ENCODE peak calls at places on chromosomes 7 and 10, in seven cellular contexts. E is colonic mucosa, N is heart left ventricle, B is PC-9, O is left ventricle myocardium inferior, U is HCT116, I is right atrium auricular region. K is an unnamed sample.
A peak's percentile ranks its signal among the peaks of the same experiment; 100 is the strongest.

GRCh38 chr7:137652721-137653120 is 194.1 kb downstream of the DGKI start:
- DNase-seq in B (no peak), N (no peak), I (no peak), O (no peak), U (no peak), E (no peak), K (no peak)

GRCh38 chr7:41029072-41029492 is 673.8 kb downstream of the INHBA start:
- DNase-seq in N (no peak), U (peak; percentile 41), I (no peak), O (no peak), E (no peak), B (peak; percentile 84), K (no peak)

GRCh38 chr10:70832852-70833542 is 17.2 kb downstream of the SGPL1 start:
- DNase-seq in B (peak; percentile 84), O (no peak), N (no peak), E (no peak), I (no peak), U (no peak), K (no peak)

GRCh38 chr7:2383543-2384274 is 19.7 kb upstream of the CHST12 start:
- DNase-seq in N (no peak), U (no peak), I (no peak), E (no peak), O (no peak), B (no peak), K (no peak)

GRCh38 chr7:139673230-139673629 is 104.6 kb downstream of the HIPK2 start:
- DNase-seq in N (no peak), E (no peak), U (no peak), B (no peak), I (no peak), O (no peak), K (no peak)

GRCh38 chr7:28144266-28144665 is 36.3 kb downstream of the JAZF1 start:
- DNase-seq in B (no peak), E (no peak), U (no peak), O (no peak), I (no peak), N (no peak), K (no peak)

GRCh38 chr7:81195033-81195432 is 276.2 kb upstream of the SEMA3C start:
- DNase-seq in B (no peak), U (no peak), N (no peak), E (no peak), O (no peak), I (no peak), K (no peak)

GRCh38 chr7:101620395-101620794 is 8.7 kb downstream of the MYL10 start:
- DNase-seq in I (no peak), U (no peak), B (no peak), N (no peak), O (no peak), E (no peak), K (no peak)

GRCh38 chr7:147245274-147245673 is 1128.7 kb downstream of the CNTNAP2 start:
- DNase-seq in N (peak; percentile 8), I (no peak), B (no peak), E (peak; percentile 26), U (no peak), O (no peak), K (peak; percentile 30)

GRCh38 chr7:2358968-2359527 is 4.4 kb downstream of the EIF3B start:
- DNase-seq in U (no peak), N (no peak), E (no peak), B (no peak), O (no peak), I (no peak), K (no peak)

GRCh38 chr7:13288516-13288915 is 601.1 kb downstream of the ARL4A start:
- DNase-seq in N (no peak), O (no peak), B (no peak), I (no peak), U (no peak), E (no peak), K (no peak)

GRCh38 chr7:151801782-151802468 is 75.0 kb downstream of the PRKAG2 start:
- DNase-seq in I (no peak), B (no peak), N (no peak), O (no peak), E (peak; percentile 58), U (no peak), K (no peak)

GRCh38 chr10:100736809-100737358 is 8.5 kb upstream of the PAX2 start:
- DNase-seq in O (no peak), I (no peak), U (no peak), B (no peak), E (no peak), N (no peak), K (no peak)

GRCh38 chr7:55476071-55476803 is 96.1 kb downstream of the VOPP1 start:
- DNase-seq in B (no peak), U (no peak), I (no peak), O (no peak), E (no peak), N (no peak), K (no peak)

GRCh38 chr10:96556003-96556402 is 30.8 kb downstream of the TM9SF3 start:
- DNase-seq in U (no peak), E (no peak), N (no peak), I (no peak), O (no peak), B (no peak), K (no peak)

GRCh38 chr7:22110227-22110839 is 164.6 kb upstream of the CDCA7L start:
- DNase-seq in N (peak; percentile 70), O (peak; percentile 31), U (peak; percentile 74), B (peak; percentile 65), E (peak; percentile 70), I (peak; percentile 78), K (peak; percentile 68)

GRCh38 chr10:67599597-67599996 is 96.4 kb downstream of the CTNNA3 start:
- DNase-seq in U (no peak), O (no peak), N (no peak), I (no peak), E (no peak), B (no peak), K (no peak)

GRCh38 chr10:112896722-112897121 is 53.3 kb upstream of the TCF7L2 start:
- DNase-seq in N (no peak), E (no peak), I (no peak), O (no peak), U (no peak), B (no peak), K (no peak)

GRCh38 chr10:110358869-110359629 is 54.3 kb upstream of the SMNDC1 start:
- DNase-seq in I (no peak), N (no peak), U (peak; percentile 38), B (peak; percentile 90), E (no peak), O (peak; percentile 27), K (no peak)

GRCh38 chr7:118478236-118478635 is 253.7 kb downstream of the ANKRD7 start:
- DNase-seq in B (no peak), U (no peak), E (no peak), O (no peak), N (no peak), I (no peak), K (no peak)

GRCh38 chr10:7035111-7035761 is 375.6 kb downstream of the SFMBT2 start:
- DNase-seq in E (no peak), I (no peak), N (no peak), O (no peak), U (no peak), B (no peak), K (no peak)

DNA sequence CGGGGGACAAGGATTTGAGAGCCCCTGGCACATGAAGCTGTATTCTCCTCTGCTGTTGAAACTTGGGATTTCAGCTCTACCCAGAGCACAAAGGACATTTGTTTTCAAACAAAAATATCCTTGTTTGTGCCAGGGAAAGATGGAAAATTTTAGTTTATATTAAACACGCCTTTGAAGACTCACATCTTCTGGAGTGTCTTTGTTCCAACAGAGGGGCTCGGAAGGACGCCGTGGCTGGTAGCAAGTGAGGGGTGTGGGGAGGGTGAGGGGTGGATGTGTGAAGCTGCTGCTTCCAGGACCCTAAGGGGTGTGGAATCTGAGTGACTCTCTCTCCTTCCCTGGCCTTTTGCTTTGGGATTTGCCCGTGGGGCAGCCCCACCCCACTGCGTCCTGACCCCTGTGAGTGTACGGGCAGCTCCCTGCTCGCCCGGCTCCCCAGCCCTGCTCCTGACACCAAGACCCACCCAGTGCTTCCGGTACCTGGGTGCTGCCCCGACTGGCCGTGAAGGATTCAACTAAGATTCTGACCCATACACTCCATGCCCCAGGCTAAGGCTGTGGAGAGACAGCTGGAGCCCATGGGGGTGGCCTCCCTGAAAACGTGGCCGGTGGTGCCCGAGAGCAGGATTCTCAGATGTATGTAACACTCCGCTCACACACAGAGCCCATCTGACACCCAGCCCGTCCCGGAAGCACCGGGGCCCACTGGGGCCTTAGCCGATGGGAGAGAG is 59.6 kb downstream of the ZRANB1 start:
- DNase-seq in N (peak; percentile 12), U (no peak), O (peak; percentile 14), E (no peak), I (peak; percentile 59), B (no peak), K (no peak)
- H3K4me3 ChIP-seq in N (no peak overlapping the region), U (no peak overlapping the region), O (no peak overlapping the region), E (no peak overlapping the region), I (no peak overlapping the region), B (no peak overlapping the region), K (no peak overlapping the region)

GRCh38 chr10:665579-666091 is 23.8 kb downstream of the DIP2C start:
- DNase-seq in I (peak; percentile 76), B (no peak), E (no peak), O (peak; percentile 49), N (peak; percentile 59), U (no peak), K (no peak)
- H3K4me3 ChIP-seq in I (peak overlapping the region; percentile 43), B (no peak overlapping the region), E (no peak overlapping the region), O (peak overlapping the region; percentile 57), N (peak overlapping the region; percentile 58), U (no peak overlapping the region), K (no peak overlapping the region)

GRCh38 chr7:43647772-43648643 is 65.1 kb downstream of the STK17A start:
- DNase-seq in B (peak; percentile 100), O (peak; percentile 41), E (peak; percentile 66), N (peak; percentile 48), U (peak; percentile 67), I (peak; percentile 87), K (peak; percentile 85)

GRCh38 chr7:43645699-43646226 is 62.9 kb downstream of the STK17A start:
- DNase-seq in U (no peak), E (no peak), I (no peak), O (no peak), N (no peak), B (no peak), K (no peak)

GRCh38 chr7:43648725-43649406 is 66.0 kb downstream of the STK17A start:
- DNase-seq in U (no peak), I (no peak), E (peak; percentile 48), B (peak; percentile 60), O (no peak), N (no peak), K (peak; percentile 35)

GRCh38 chr7:43646603-43647313 is 63.9 kb downstream of the STK17A start:
- DNase-seq in E (no peak), N (peak; percentile 27), U (no peak), I (no peak), B (no peak), O (no peak), K (no peak)

DNA sequence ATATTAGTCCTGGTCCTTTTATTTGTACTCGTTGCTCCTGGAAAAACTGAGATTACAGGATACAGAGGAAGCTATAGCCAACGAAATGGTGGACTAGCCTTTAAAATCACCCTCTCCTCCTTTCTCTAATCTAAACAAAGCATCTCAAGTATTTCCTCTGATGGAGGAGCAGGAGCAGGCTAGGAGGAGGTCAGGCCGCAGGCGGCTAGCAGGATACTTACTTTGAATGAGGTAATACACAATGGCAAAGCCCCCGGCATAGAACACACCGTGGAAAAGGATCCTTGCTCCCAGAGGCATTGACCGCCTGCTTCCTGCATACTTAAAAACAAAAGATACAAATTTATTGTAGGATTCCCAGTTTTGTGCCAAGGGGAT is 64.4 kb downstream of the STK17A start:
- DNase-seq in U (no peak), O (no peak), N (peak; percentile 33), I (no peak), E (no peak), B (no peak), K (no peak)
- H3K4me3 ChIP-seq in U (peak overlapping the region; percentile 30), O (peak overlapping the region; percentile 25), N (peak overlapping the region; percentile 1), I (peak overlapping the region; percentile 8), E (no peak overlapping the region), B (peak overlapping the region; percentile 12), K (no peak overlapping the region)

GRCh38 chr7:25858562-25859411 is 293.2 kb upstream of the NFE2L3 start:
- DNase-seq in U (no peak), B (no peak), N (no peak), E (peak; percentile 50), O (no peak), I (no peak), K (no peak)
- H3K4me3 ChIP-seq in U (no peak overlapping the region), B (no peak overlapping the region), N (no peak overlapping the region), E (no peak overlapping the region), O (no peak overlapping the region), I (no peak overlapping the region), K (no peak overlapping the region)

K was measured in lung.